ENCODE peak calls at places on chromosomes 13 and 19, in nine cellular contexts. L is stimulated activated naive CD8-positive, alpha-beta T cell treated with anti-CD3 and anti-CD28 coated beads, Interleukin-15, amount 100 ng/mL, for 72 hours; P is H9; D is effector CD4-positive, alpha-beta T cell; X is EL; Z is stimulated activated CD4-positive, alpha-beta T cell treated with anti-CD3 and anti-CD28 coated beads, TNF-alpha, amount 100 ng/mL, for 48 hours; T is NAMALWA; A is neural progenitor cell; Q is lung. U is an unnamed sample.

GRCh38 chr13:26280295-26280694 is 26.4 kb downstream of the CDK8 start:
- DNase-seq in L (no peak), P (no peak), D (no peak), X (peak; percentile 84), Z (no peak), T (no peak), A (no peak), Q (no peak), U (no peak)

GRCh38 chr13:106649495-106649894 is 81.6 kb upstream of the ARGLU1 start:
- DNase-seq in L (no peak), P (no peak), D (no peak), X (peak; percentile 2), Z (no peak), T (no peak), A (no peak), Q (no peak), U (no peak)

GRCh38 chr19:661427-662196 is 1.4 kb downstream of the RNF126 start:
- DNase-seq in L (peak; percentile 58), P (no peak), D (peak; percentile 54), X (no peak), Z (peak; percentile 28), T (peak; percentile 48), A (no peak), Q (no peak), U (peak; percentile 35)

GRCh38 chr13:77506874-77507273 is 28.6 kb upstream of the SCEL start:
- DNase-seq in L (no peak), P (no peak), D (no peak), X (no peak), Z (no peak), T (peak; percentile 62), A (no peak), Q (no peak), U (no peak)

GRCh38 chr19:12721656-12722565 is 1.8 kb downstream of the TNPO2 start:
- DNase-seq in L (peak; percentile 63), P (peak; percentile 89), D (peak; percentile 34), X (peak; percentile 82), Z (no peak), T (peak; percentile 63), A (peak; percentile 94), Q (peak; percentile 59), U (peak; percentile 49)

GRCh38 chr19:33905473-33905936 is 108.8 kb downstream of the KCTD15 start:
- DNase-seq in L (no peak), P (peak; percentile 60), D (no peak), X (no peak), Z (no peak), T (no peak), A (peak; percentile 50), Q (no peak), U (no peak)

GRCh38 chr19:8174706-8175105 is 25.3 kb upstream of the FBN3 start:
- DNase-seq in L (no peak), P (no peak), D (no peak), X (peak; percentile 43), Z (no peak), T (no peak), A (no peak), Q (no peak), U (no peak)

GRCh38 chr13:111532111-111532510 is 211.7 kb downstream of the TEX29 start:
- DNase-seq in L (no peak), P (peak; percentile 41), D (no peak), X (no peak), Z (no peak), T (no peak), A (no peak), Q (no peak), U (no peak)

GRCh38 chr13:75316427-75316826 is 165.5 kb downstream of the TBC1D4 start:
- DNase-seq in L (no peak), P (no peak), D (no peak), X (peak; percentile 8), Z (no peak), T (no peak), A (no peak), Q (no peak), U (no peak)

GRCh38 chr19:29653398-29653797 is 11.9 kb upstream of the PLEKHF1 start:
- DNase-seq in L (no peak), P (no peak), D (no peak), X (no peak), Z (no peak), T (no peak), A (no peak), Q (no peak), U (no peak)

GRCh38 chr13:27338816-27339215 is 68.2 kb downstream of the RASL11A start:
- DNase-seq in L (no peak), P (peak; percentile 77), D (no peak), X (peak; percentile 11), Z (no peak), T (peak; percentile 66), A (peak; percentile 73), Q (no peak), U (no peak)

GRCh38 chr13:45100855-45101254 is 19.5 kb upstream of the GTF2F2 start:
- DNase-seq in L (no peak), P (no peak), D (no peak), X (no peak), Z (no peak), T (no peak), A (peak; percentile 32), Q (no peak), U (no peak)

GRCh38 chr13:73938375-73939070 is 195.7 kb downstream of the KLF12 start:
- DNase-seq in L (no peak), P (no peak), D (no peak), X (peak; percentile 90), Z (no peak), T (no peak), A (no peak), Q (no peak), U (no peak)

GRCh38 chr13:33441015-33441414 is 155.5 kb upstream of the STARD13 start:
- DNase-seq in L (no peak), P (peak; percentile 46), D (no peak), X (peak; percentile 38), Z (no peak), T (no peak), A (peak; percentile 44), Q (no peak), U (no peak)

GRCh38 chr13:45863716-45864590 is 12.4 kb upstream of the SIAH3 start:
- DNase-seq in L (no peak), P (no peak), D (no peak), X (no peak), Z (no peak), T (no peak), A (peak; percentile 26), Q (no peak), U (no peak)

GRCh38 chr13:35309711-35310110 is 166.8 kb downstream of the MAB21L1 start:
- DNase-seq in L (no peak), P (no peak), D (no peak), X (no peak), Z (no peak), T (no peak), A (no peak), Q (no peak), U (no peak)

GRCh38 chr19:2507109-2507508 is 31.2 kb downstream of the GADD45B start:
- DNase-seq in L (no peak), P (no peak), D (peak; percentile 30), X (peak; percentile 29), Z (no peak), T (peak; percentile 72), A (no peak), Q (peak; percentile 36), U (no peak)

GRCh38 chr19:18659281-18660050 is 22.6 kb downstream of the KLHL26 start:
- DNase-seq in L (no peak), P (no peak), D (no peak), X (no peak), Z (no peak), T (no peak), A (no peak), Q (no peak), U (no peak)

GRCh38 chr13:52991344-52992020 is 37.1 kb upstream of the OLFM4 start:
- DNase-seq in L (no peak), P (no peak), D (no peak), X (peak; percentile 4), Z (no peak), T (no peak), A (no peak), Q (no peak), U (no peak)

GRCh38 chr13:44389856-44390255 is 16.2 kb downstream of the SERP2 start:
- DNase-seq in L (no peak), P (no peak), D (no peak), X (no peak), Z (no peak), T (no peak), A (no peak), Q (no peak), U (no peak)

GRCh38 chr19:927044-927706 is 1.3 kb downstream of the ARID3A start:
- DNase-seq in L (no peak), P (peak; percentile 55), D (no peak), X (no peak), Z (no peak), T (peak; percentile 54), A (peak; percentile 78), Q (peak; percentile 78), U (no peak)

GRCh38 chr19:56567274-56568120 is at the start of gene ZNF470:
- DNase-seq in L (peak; percentile 84), P (peak; percentile 93), D (peak; percentile 79), X (peak; percentile 94), Z (peak; percentile 73), T (no peak), A (peak; percentile 97), Q (peak; percentile 96), U (peak; percentile 74)

GRCh38 chr19:18633321-18633720 is 3.5 kb upstream of the KLHL26 start:
- DNase-seq in L (no peak), P (no peak), D (no peak), X (no peak), Z (no peak), T (peak; percentile 54), A (no peak), Q (no peak), U (no peak)

GRCh38 chr19:35513975-35514809 is 743 bp upstream of the DMKN start:
- DNase-seq in L (no peak), P (peak; percentile 61), D (no peak), X (peak; percentile 31), Z (no peak), T (no peak), A (peak; percentile 27), Q (no peak), U (no peak)

GRCh38 chr13:110173247-110173818 is 133.6 kb downstream of the COL4A1 start:
- DNase-seq in L (no peak), P (no peak), D (no peak), X (no peak), Z (no peak), T (no peak), A (no peak), Q (no peak), U (no peak)

GRCh38 chr19:18932216-18932841 is 8.7 kb downstream of the HOMER3 start:
- DNase-seq in L (peak; percentile 72), P (peak; percentile 99), D (peak; percentile 78), X (peak; percentile 36), Z (peak; percentile 76), T (peak; percentile 84), A (peak; percentile 97), Q (peak; percentile 81), U (peak; percentile 81)

GRCh38 chr13:93628136-93628535 is 401.5 kb downstream of the GPC6 start:
- DNase-seq in L (no peak), P (peak; percentile 38), D (no peak), X (no peak), Z (no peak), T (no peak), A (no peak), Q (no peak), U (no peak)

GRCh38 chr19:37691881-37692504 is 27.6 kb downstream of the ZNF607 start:
- DNase-seq in L (peak; percentile 81), P (peak; percentile 88), D (peak; percentile 64), X (peak; percentile 63), Z (peak; percentile 47), T (peak; percentile 82), A (peak; percentile 91), Q (peak; percentile 69), U (peak; percentile 56)

GRCh38 chr19:719081-719512 is 10.4 kb downstream of the PALM start:
- DNase-seq in L (no peak), P (no peak), D (no peak), X (no peak), Z (no peak), T (no peak), A (no peak), Q (no peak), U (no peak)

GRCh38 chr13:102484329-102484728 is 82.5 kb upstream of the FGF14 start:
- DNase-seq in L (no peak), P (no peak), D (no peak), X (peak; percentile 1), Z (no peak), T (peak; percentile 22), A (peak; percentile 41), Q (no peak), U (no peak)

GRCh38 chr13:110445722-110446569 is 115.6 kb downstream of the RAB20 start:
- DNase-seq in L (no peak), P (no peak), D (no peak), X (peak; percentile 47), Z (no peak), T (no peak), A (no peak), Q (no peak), U (no peak)

U was measured in effector CD8-positive, alpha-beta T cell.